ENCODE peak calls at places on chromosomes 1 and 21, in five cellular contexts. X is trophoblast cell, B is IMR-90, K is mesendoderm, F is H1. D is an unnamed sample. For H3K4me1, the result is how much of the 10 kb centered on the place peaks cover.

GRCh38 chr1:234915923-234916675 is 212.5 kb downstream of the TOMM20 start:
- DNase-seq in X (no peak), B (no peak), F (no peak), K (no peak), D (peak)

GRCh38 chr1:228372183-228373003 is 34.2 kb downstream of the TRIM11 start:
- DNase-seq in F (no peak), K (no peak), X (no peak), B (no peak), D (no peak)

GRCh38 chr1:111404588-111404987 is 22.9 kb downstream of the OVGP1 start:
- DNase-seq in F (no peak), B (no peak), X (no peak), K (no peak), D (no peak)

GRCh38 chr1:183198463-183198862 is 12.4 kb downstream of the LAMC2 start:
- DNase-seq in B (peak), F (no peak), X (peak), K (peak), D (peak)

GRCh38 chr1:182549346-182549745 is 39.7 kb downstream of the RNASEL start:
- DNase-seq in F (no peak), B (no peak), K (peak), X (no peak), D (no peak)

GRCh38 chr1:24413350-24414163 is at the start of gene STPG1:
- DNase-seq in X (peak), B (peak), K (peak), F (peak), D (peak)

GRCh38 chr1:36323636-36324321 is at the start of gene EVA1B:
- DNase-seq in F (peak), B (peak), K (peak), X (peak), D (peak)

GRCh38 chr1:3313579-3313955 is 140.9 kb upstream of the ARHGEF16 start:
- DNase-seq in F (peak), B (peak), K (peak), X (no peak), D (peak)

GRCh38 chr1:101309334-101310221 is 72.8 kb downstream of the S1PR1 start:
- DNase-seq in X (peak), B (peak), F (peak), K (peak), D (peak)

GRCh38 chr1:216183427-216183826 is 239.8 kb downstream of the USH2A start:
- DNase-seq in X (no peak), F (no peak), B (peak), K (peak), D (peak)

GRCh38 chr1:109538827-109539555 is 681 bp upstream of the GPR61 start:
- DNase-seq in B (no peak), X (no peak), F (peak), K (no peak), D (no peak)

GRCh38 chr21:36254106-36254941 is 65.7 kb upstream of the MORC3 start:
- DNase-seq in B (peak), X (no peak), K (no peak), F (no peak), D (peak)

GRCh38 chr1:59146651-59147358 is 150.1 kb upstream of the FGGY start:
- DNase-seq in B (peak), K (peak), F (peak), X (no peak), D (peak)

GRCh38 chr1:184387069-184387870 is 441 bp downstream of the C1orf21 start:
- DNase-seq in B (peak), K (peak), X (no peak), F (peak), D (peak)

GRCh38 chr1:53145942-53146708 is 3.7 kb upstream of the SLC1A7 start:
- DNase-seq in X (peak), K (peak), F (no peak), B (peak), D (peak)

GRCh38 chr1:45299981-45300668 is 26.6 kb upstream of the HPDL start:
- DNase-seq in F (peak), K (peak), X (peak), B (peak), D (peak)

GRCh38 chr1:68107771-68108170 is 57.3 kb upstream of the DIRAS3 start:
- DNase-seq in X (no peak), K (no peak), F (no peak), B (peak), D (no peak)

GRCh38 chr1:208201241-208201640 is 42.9 kb downstream of the PLXNA2 start:
- DNase-seq in X (peak), F (no peak), B (peak), K (no peak), D (peak)

DNA sequence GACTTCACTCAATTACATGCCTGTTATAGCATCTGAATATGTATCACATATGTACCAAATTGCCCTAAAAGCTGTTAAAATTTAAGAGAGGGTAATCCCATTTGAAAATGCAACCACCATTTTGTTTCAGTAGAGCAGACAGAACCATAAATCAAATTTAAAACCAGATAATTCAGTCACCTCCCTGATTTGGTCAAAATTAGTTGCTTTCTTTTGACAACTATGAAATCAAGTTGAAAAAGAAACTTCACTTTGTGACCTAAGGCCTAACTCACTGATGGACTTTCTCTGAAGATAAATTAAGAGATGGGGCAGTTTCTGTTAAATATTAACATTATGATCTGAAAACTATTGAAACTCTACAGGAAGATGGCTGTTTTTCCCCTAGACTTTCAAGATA is 6.7 kb downstream of the GORAB start:
- DNase-seq in K (no peak), B (no peak), F (no peak), X (no peak), D (no peak)
- H3K27ac ChIP-seq in K (no peak), B (no peak), F (no peak), X (no peak), D (peak)

GRCh38 chr1:63611231-63611630 is 18.0 kb downstream of the PGM1 start:
- DNase-seq in K (peak), F (no peak), B (peak), X (peak), D (peak)

GRCh38 chr1:63602629-63603028 is 9.4 kb downstream of the PGM1 start:
- DNase-seq in K (peak), F (no peak), B (no peak), X (no peak), D (no peak)

GRCh38 chr1:63603810-63604209 is 10.6 kb downstream of the PGM1 start:
- DNase-seq in K (no peak), F (no peak), X (no peak), B (peak), D (no peak)

GRCh38 chr1:63612564-63612963 is 19.4 kb downstream of the PGM1 start:
- DNase-seq in X (peak), F (no peak), K (no peak), B (no peak), D (peak)

GRCh38 chr1:63607322-63607721 is 14.1 kb downstream of the PGM1 start:
- DNase-seq in K (no peak), F (no peak), B (no peak), X (no peak), D (no peak)
- H3K4me1 ChIP-seq in K (under half), F (under half), B (under half), X (under half), D (under half)

GRCh38 chr21:44729336-44730027 is 18.1 kb upstream of the TSPEAR start:
- DNase-seq in X (no peak), K (no peak), F (no peak), B (no peak), D (no peak)
- H2BK120ac ChIP-seq in X (no peak), K (no peak), F (no peak), B (no peak), D (no peak)

GRCh38 chr1:19981170-19981506 is 1.7 kb upstream of the PLA2G2A start:
- DNase-seq in B (no peak), K (no peak), F (no peak), X (no peak), D (no peak)
- H3K27ac ChIP-seq in B (no peak), K (no peak), F (no peak), X (peak), D (no peak)

GRCh38 chr21:43354016-43354420 is 72.9 kb downstream of the SIK1 start:
- DNase-seq in B (no peak), X (no peak), K (no peak), F (no peak), D (no peak)
- H3K4me1 ChIP-seq in B (under half), X (under half), K (under half), F (under half), D (under half)

GRCh38 chr21:37338671-37339526 is 27.7 kb upstream of the DYRK1A start:
- DNase-seq in X (peak), B (peak), F (no peak), K (peak), D (peak)

GRCh38 chr21:37339527-37339889 is 27.1 kb upstream of the DYRK1A start:
- DNase-seq in F (no peak), B (no peak), K (no peak), X (no peak), D (peak)

GRCh38 chr21:37337831-37338230 is 28.7 kb upstream of the DYRK1A start:
- DNase-seq in B (no peak), X (no peak), F (no peak), K (no peak), D (no peak)

GRCh38 chr21:37335053-37335452 is 31.5 kb upstream of the DYRK1A start:
- DNase-seq in F (no peak), K (no peak), B (no peak), X (no peak), D (no peak)

GRCh38 chr21:37337179-37337578 is 29.4 kb upstream of the DYRK1A start:
- DNase-seq in K (no peak), F (no peak), B (no peak), X (no peak), D (no peak)
- H2BK120ac ChIP-seq in K (no peak), F (no peak), B (no peak), X (no peak), D (no peak)

GRCh38 chr1:222582099-222582774 is 7.5 kb downstream of the TAF1A start:
- DNase-seq in F (no peak), K (peak), X (peak), B (peak), D (no peak)
- H3K27ac ChIP-seq in F (no peak), K (no peak), X (no peak), B (no peak), D (no peak)

GRCh38 chr1:18486195-18486594 is 5.5 kb downstream of the KLHDC7A start:
- DNase-seq in X (no peak), F (peak), B (no peak), K (peak), D (no peak)
- H3K4me1 ChIP-seq in X (under half), F (under half), B (under half), K (under half), D (under half)

DNA sequence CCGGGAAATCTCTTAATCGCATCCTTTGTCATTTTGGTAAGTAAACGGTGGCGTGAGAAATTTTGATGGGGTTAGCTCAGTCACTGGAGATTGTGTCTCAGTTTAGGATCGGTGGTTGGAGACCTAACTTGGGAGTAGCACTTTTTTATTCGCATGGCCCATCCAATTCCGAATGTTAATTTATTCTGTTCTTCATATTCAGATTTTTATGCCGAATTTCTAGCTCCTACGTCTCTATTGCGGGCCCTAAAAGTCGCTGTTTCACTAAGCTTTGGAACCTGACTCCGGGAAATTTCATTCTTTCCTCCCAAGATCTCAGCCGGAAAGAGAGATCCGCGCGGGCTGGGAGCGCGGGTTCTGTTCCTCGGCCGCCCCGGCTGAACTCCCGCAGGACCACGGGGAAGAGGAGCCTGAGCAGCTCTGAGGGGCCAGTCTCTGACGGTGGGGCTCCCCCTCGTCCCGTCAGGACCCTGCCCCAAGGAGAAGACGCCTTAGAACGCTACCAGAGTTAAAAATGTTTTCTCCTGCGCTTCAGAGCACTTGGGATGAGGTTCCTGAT is 279.7 kb downstream of the FAM72C start:
- DNase-seq in B (no peak), X (no peak), F (no peak), K (no peak), D (no peak)
- H2BK120ac ChIP-seq in B (no peak), X (no peak), F (no peak), K (no peak), D (no peak)